ENCODE peak calls at places on chromosomes 13 and 19, in eight cellular contexts. X is amygdala; U is fibroblast of villous mesenchyme; L is suprapubic skin; I is naive thymus-derived CD8-positive, alpha-beta T cell; F is SJSA1; A is CD8-positive, alpha-beta T cell; H is hippocampal formation. S is an unnamed sample.

GRCh38 chr13:32428581-32429072 is 697 bp upstream of the N4BP2L1 start:
- DNase-seq in X (no peak), U (no peak), L (no peak), I (no peak), F (no peak), A (peak), H (no peak), S (no peak)

GRCh38 chr19:3005345-3005744 is 23.7 kb downstream of the TLE2 start:
- DNase-seq in X (no peak), U (no peak), L (no peak), I (no peak), F (no peak), A (no peak), H (no peak), S (no peak)

GRCh38 chr13:110360598-110360997 is 53.5 kb downstream of the COL4A2 start:
- DNase-seq in X (no peak), U (no peak), L (no peak), I (no peak), F (no peak), A (no peak), H (no peak), S (no peak)

GRCh38 chr13:43325636-43326035 is 302.2 kb downstream of the DNAJC15 start:
- DNase-seq in X (no peak), U (no peak), L (no peak), I (no peak), F (no peak), A (no peak), H (no peak), S (no peak)

GRCh38 chr19:50569023-50569697 is 925 bp upstream of the LRRC4B start:
- DNase-seq in X (no peak), U (no peak), L (no peak), I (no peak), F (no peak), A (no peak), H (no peak), S (no peak)

GRCh38 chr19:6739884-6740588 is 556 bp downstream of the TRIP10 start:
- DNase-seq in X (no peak), U (no peak), L (no peak), I (no peak), F (peak), A (no peak), H (no peak), S (no peak)

GRCh38 chr13:32031025-32031814 is at the start of gene FRY:
- DNase-seq in X (peak), U (peak), L (peak), I (peak), F (peak), A (peak), H (peak), S (no peak)

GRCh38 chr13:74132768-74133656 is 1.2 kb downstream of the KLF12 start:
- DNase-seq in X (peak), U (peak), L (peak), I (peak), F (peak), A (peak), H (no peak), S (no peak)

GRCh38 chr19:29779921-29780320 is 31.9 kb upstream of the CCNE1 start:
- DNase-seq in X (no peak), U (no peak), L (no peak), I (peak), F (no peak), A (no peak), H (no peak), S (no peak)

GRCh38 chr13:20492641-20493040 is 33.0 kb downstream of the CRYL1 start:
- DNase-seq in X (no peak), U (peak), L (no peak), I (peak), F (no peak), A (peak), H (no peak), S (no peak)

GRCh38 chr19:10603873-10604459 is 16.9 kb upstream of the AP1M2 start:
- DNase-seq in X (no peak), U (peak), L (no peak), I (peak), F (peak), A (peak), H (peak), S (peak)

GRCh38 chr13:21638319-21639282 is 32.3 kb upstream of the FGF9 start:
- DNase-seq in X (no peak), U (peak), L (no peak), I (peak), F (peak), A (peak), H (peak), S (no peak)

GRCh38 chr13:38348890-38349289 is 761 bp upstream of the UFM1 start:
- DNase-seq in X (no peak), U (peak), L (no peak), I (no peak), F (no peak), A (peak), H (peak), S (no peak)

GRCh38 chr19:4638330-4638729 is 986 bp upstream of the TNFAIP8L1 start:
- DNase-seq in X (no peak), U (no peak), L (no peak), I (no peak), F (no peak), A (no peak), H (no peak), S (no peak)

GRCh38 chr13:41075034-41075433 is 13.7 kb downstream of the WBP4 start:
- DNase-seq in X (no peak), U (peak), L (no peak), I (peak), F (peak), A (peak), H (peak), S (no peak)

GRCh38 chr13:34412817-34413365 is 529.2 kb upstream of the NBEA start:
- DNase-seq in X (no peak), U (peak), L (no peak), I (no peak), F (no peak), A (no peak), H (no peak), S (no peak)

GRCh38 chr13:82963466-82963865 is 918.8 kb downstream of the SLITRK1 start:
- DNase-seq in X (no peak), U (no peak), L (no peak), I (no peak), F (peak), A (no peak), H (no peak), S (no peak)

GRCh38 chr19:41430907-41431306 is 3.7 kb upstream of the B3GNT8 start:
- DNase-seq in X (no peak), U (no peak), L (no peak), I (no peak), F (no peak), A (no peak), H (no peak), S (no peak)

GRCh38 chr13:77981191-77981925 is 62.7 kb upstream of the EDNRB start:
- DNase-seq in X (no peak), U (peak), L (no peak), I (no peak), F (no peak), A (no peak), H (no peak), S (no peak)

GRCh38 chr19:19214892-19215291 is 3.1 kb downstream of the NCAN start:
- DNase-seq in X (no peak), U (peak), L (no peak), I (peak), F (peak), A (no peak), H (no peak), S (no peak)

GRCh38 chr19:42273407-42274064 is 4.5 kb downstream of the CIC start:
- DNase-seq in X (no peak), U (no peak), L (no peak), I (no peak), F (no peak), A (no peak), H (no peak), S (no peak)

GRCh38 chr13:113815151-113816058 is 48.5 kb downstream of the GAS6 start:
- DNase-seq in X (peak), U (no peak), L (no peak), I (peak), F (no peak), A (peak), H (no peak), S (no peak)

GRCh38 chr13:108921238-108921637 is 291.8 kb downstream of the MYO16 start:
- DNase-seq in X (no peak), U (no peak), L (no peak), I (no peak), F (no peak), A (no peak), H (no peak), S (no peak)

GRCh38 chr19:33819875-33820781 is 23.5 kb downstream of the KCTD15 start:
- DNase-seq in X (no peak), U (peak), L (peak), I (peak), F (no peak), A (peak), H (no peak), S (no peak)

S was measured in SK-N-MC.